ENCODE peak calls at places on chromosomes 13 and 19, in seven cellular contexts. Y, M, T, H, O, I and C are unnamed samples.

GRCh38 chr19:15251010-15251748 is 18.9 kb upstream of the EPHX3 start:
- DNase-seq in Y (no peak), M (no peak), T (no peak), H (no peak), O (peak; percentile 56), I (no peak), C (no peak)

GRCh38 chr13:84339456-84339855 is 457.2 kb upstream of the SLITRK1 start:
- DNase-seq in Y (no peak), M (no peak), T (no peak), H (no peak), O (no peak), I (no peak), C (no peak)

GRCh38 chr13:110813646-110814624 is 100.4 kb downstream of the ING1 start:
- DNase-seq in Y (no peak), M (no peak), T (no peak), H (no peak), O (no peak), I (peak; percentile 12), C (no peak)

GRCh38 chr13:57740719-57741118 is 109.2 kb downstream of the PCDH17 start:
- DNase-seq in Y (no peak), M (no peak), T (no peak), H (no peak), O (no peak), I (no peak), C (no peak)

GRCh38 chr19:38388310-38389100 is at the start of gene SPRED3:
- DNase-seq in Y (peak; percentile 35), M (no peak), T (no peak), H (no peak), O (no peak), I (peak; percentile 78), C (no peak)

GRCh38 chr13:75010941-75011340 is 471.0 kb downstream of the TBC1D4 start:
- DNase-seq in Y (no peak), M (no peak), T (no peak), H (no peak), O (no peak), I (no peak), C (no peak)

GRCh38 chr19:50158577-50158976 is 4.5 kb downstream of the IZUMO2 start:
- DNase-seq in Y (no peak), M (no peak), T (no peak), H (no peak), O (no peak), I (peak; percentile 35), C (no peak)

GRCh38 chr13:70894258-70894657 is 786.0 kb upstream of the KLHL1 start:
- DNase-seq in Y (no peak), M (no peak), T (no peak), H (no peak), O (no peak), I (no peak), C (no peak)

GRCh38 chr13:22012676-22013075 is 341.8 kb downstream of the FGF9 start:
- DNase-seq in Y (no peak), M (no peak), T (no peak), H (no peak), O (no peak), I (no peak), C (no peak)

GRCh38 chr13:94825507-94825906 is 113.2 kb upstream of the SOX21 start:
- DNase-seq in Y (no peak), M (no peak), T (no peak), H (no peak), O (no peak), I (no peak), C (no peak)

GRCh38 chr19:46967578-46968018 is 52.0 kb upstream of the NPAS1 start:
- DNase-seq in Y (no peak), M (no peak), T (no peak), H (peak; percentile 16), O (no peak), I (no peak), C (no peak)

GRCh38 chr19:10979950-10980349 is 19.1 kb downstream of the SMARCA4 start:
- DNase-seq in Y (no peak), M (peak; percentile 95), T (no peak), H (peak; percentile 37), O (no peak), I (no peak), C (peak; percentile 43)

GRCh38 chr13:35514166-35514565 is 37.7 kb upstream of the MAB21L1 start:
- DNase-seq in Y (no peak), M (no peak), T (no peak), H (no peak), O (no peak), I (no peak), C (no peak)

GRCh38 chr19:39405930-39406655 is 554 bp upstream of the ZFP36 start:
- DNase-seq in Y (no peak), M (peak; percentile 81), T (peak; percentile 94), H (peak; percentile 95), O (peak; percentile 78), I (no peak), C (peak; percentile 91)

GRCh38 chr13:22596157-22596863 is 584.5 kb upstream of the SGCG start:
- DNase-seq in Y (no peak), M (no peak), T (no peak), H (no peak), O (no peak), I (no peak), C (no peak)

GRCh38 chr13:42174344-42175162 is 97.4 kb upstream of the AKAP11 start:
- DNase-seq in Y (no peak), M (no peak), T (no peak), H (no peak), O (no peak), I (peak; percentile 1), C (no peak)

GRCh38 chr19:52786078-52786463 is 520 bp downstream of the ZNF600 start:
- DNase-seq in Y (peak; percentile 19), M (no peak), T (no peak), H (no peak), O (no peak), I (no peak), C (no peak)

GRCh38 chr19:33394006-33394722 is 20.7 kb downstream of the CEBPG start:
- DNase-seq in Y (peak; percentile 14), M (no peak), T (no peak), H (no peak), O (no peak), I (no peak), C (no peak)

GRCh38 chr13:50636007-50636704 is 207.3 kb downstream of the DLEU7 start:
- DNase-seq in Y (no peak), M (no peak), T (no peak), H (no peak), O (no peak), I (no peak), C (no peak)

GRCh38 chr13:67932991-67933390 is 702.9 kb upstream of the PCDH9 start:
- DNase-seq in Y (peak; percentile 19), M (no peak), T (no peak), H (no peak), O (no peak), I (no peak), C (no peak)

GRCh38 chr13:86298741-86299140 is 499.5 kb upstream of the SLITRK6 start:
- DNase-seq in Y (no peak), M (no peak), T (no peak), H (no peak), O (no peak), I (no peak), C (no peak)

GRCh38 chr19:18144906-18145305 is 8.1 kb upstream of the PIK3R2 start:
- DNase-seq in Y (no peak), M (no peak), T (no peak), H (no peak), O (no peak), I (no peak), C (no peak)

GRCh38 chr19:55654833-55655647 is at the start of gene U2AF2:
- DNase-seq in Y (peak; percentile 95), M (peak; percentile 92), T (no peak), H (peak; percentile 90), O (peak; percentile 79), I (peak; percentile 96), C (peak; percentile 92)

GRCh38 chr19:56969726-56970125 is 129.2 kb upstream of the PEG3 start:
- DNase-seq in Y (no peak), M (no peak), T (no peak), H (no peak), O (no peak), I (no peak), C (no peak)
- H3K4me1 ChIP-seq in Y (no peaks in the 10 kb centered on the region), M (no peaks in the 10 kb centered on the region), T (no peaks in the 10 kb centered on the region), H (no peaks in the 10 kb centered on the region), O (no peaks in the 10 kb centered on the region), I (no peaks in the 10 kb centered on the region), C (no peaks in the 10 kb centered on the region)

GRCh38 chr13:92734545-92734944 is 492.1 kb upstream of the GPC6 start:
- DNase-seq in Y (no peak), M (no peak), T (no peak), H (no peak), O (no peak), I (no peak), C (no peak)
- H3K4me1 ChIP-seq in Y (no peaks in the 10 kb centered on the region), M (no peaks in the 10 kb centered on the region), T (no peaks in the 10 kb centered on the region), H (no peaks in the 10 kb centered on the region), O (no peaks in the 10 kb centered on the region), I (no peaks in the 10 kb centered on the region), C (no peaks in the 10 kb centered on the region)

DNA sequence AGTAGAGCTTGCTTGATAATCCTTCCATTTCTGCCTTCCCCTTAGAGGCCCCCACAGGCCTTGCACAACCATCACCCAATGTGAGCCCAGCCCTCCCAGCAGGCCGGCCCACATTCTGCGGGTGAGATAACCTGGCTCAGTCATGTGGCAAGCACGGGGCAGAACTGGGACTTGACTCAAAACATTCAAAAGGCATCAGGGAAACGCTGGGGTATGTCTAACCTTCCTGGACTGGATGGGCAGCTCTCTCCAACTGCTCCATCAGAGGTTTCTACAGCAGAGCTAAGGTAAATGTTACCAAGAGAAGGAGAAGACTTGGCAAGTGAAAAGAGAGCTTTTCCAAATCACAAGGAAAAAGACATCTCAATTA is 24.8 kb downstream of the EPS15L1 start:
- DNase-seq in Y (no peak), M (no peak), T (no peak), H (no peak), O (no peak), I (no peak), C (no peak)
- H3K4me1 ChIP-seq in Y (peaks cover 13% of the 10 kb centered on the region), M (peaks cover 55% of the 10 kb centered on the region), T (peaks cover 6% of the 10 kb centered on the region), H (peaks cover 30% of the 10 kb centered on the region), O (peaks cover 25% of the 10 kb centered on the region), I (peaks cover 3% of the 10 kb centered on the region), C (peaks cover 12% of the 10 kb centered on the region)

GRCh38 chr19:6278051-6278450 is 1.7 kb downstream of the MLLT1 start:
- DNase-seq in Y (no peak), M (no peak), T (no peak), H (no peak), O (no peak), I (no peak), C (no peak)
- H3K4me1 ChIP-seq in Y (peaks cover 39% of the 10 kb centered on the region), M (peaks cover 3% of the 10 kb centered on the region), T (peaks cover 20% of the 10 kb centered on the region), H (peaks cover 3% of the 10 kb centered on the region), O (peaks cover 58% of the 10 kb centered on the region), I (peaks cover 18% of the 10 kb centered on the region), C (peaks cover 27% of the 10 kb centered on the region)